ENCODE peak calls at places on chromosomes 11 and 22, in six cellular contexts. Z is cardiac fibroblast; C is stromal cell of bone marrow; E is stimulated activated CD4-positive, alpha-beta T cell treated with anti-CD3 and anti-CD28 coated beads, TNF-alpha, amount 100 ng/mL, for 4 hours; R is LHCN-M2; W is AML-193. O is an unnamed sample.

GRCh38 chr22:38203090-38203810 is 1.5 kb downstream of the MAFF start:
- DNase-seq in W (no peak), R (no peak), C (no peak), E (no peak), Z (peak), O (no peak)

GRCh38 chr22:22166941-22167713 is 77.5 kb upstream of the VPREB1 start:
- DNase-seq in Z (no peak), R (no peak), W (no peak), C (no peak), E (no peak), O (no peak)

GRCh38 chr22:31561970-31562369 is 65.6 kb downstream of the SFI1 start:
- DNase-seq in C (no peak), E (no peak), R (no peak), W (no peak), Z (peak), O (no peak)

GRCh38 chr11:125624756-125625213 is at the start of gene CHEK1:
- DNase-seq in C (no peak), R (no peak), E (no peak), W (no peak), Z (no peak), O (no peak)

GRCh38 chr11:15275141-15275540 is 160.4 kb downstream of the INSC start:
- DNase-seq in Z (no peak), W (no peak), C (no peak), R (no peak), E (no peak), O (no peak)

GRCh38 chr11:66035653-66036333 is 9.5 kb upstream of the CATSPER1 start:
- DNase-seq in W (no peak), R (no peak), C (no peak), E (no peak), Z (no peak), O (no peak)

GRCh38 chr22:44795701-44796630 is 43.6 kb downstream of the ARHGAP8 start:
- DNase-seq in C (no peak), W (no peak), Z (no peak), R (no peak), E (no peak), O (no peak)

GRCh38 chr11:18384157-18384641 is 10.2 kb upstream of the LDHA start:
- DNase-seq in Z (peak), W (peak), E (no peak), R (peak), C (peak), O (no peak)

GRCh38 chr11:46597609-46598219 is 3.9 kb upstream of the AMBRA1 start:
- DNase-seq in E (no peak), Z (peak), R (peak), C (no peak), W (no peak), O (no peak)

GRCh38 chr22:27804016-27804415 is 2.5 kb upstream of the MN1 start:
- DNase-seq in E (no peak), W (no peak), Z (no peak), R (no peak), C (no peak), O (no peak)

GRCh38 chr22:39953101-39953500 is 7.1 kb upstream of the TMA7B start:
- DNase-seq in W (no peak), C (no peak), E (no peak), R (no peak), Z (no peak), O (no peak)

GRCh38 chr11:45212566-45213315 is 66.3 kb downstream of the PRDM11 start:
- DNase-seq in C (no peak), W (no peak), Z (no peak), R (no peak), E (no peak), O (no peak)

GRCh38 chr11:125390949-125391348 is 105.1 kb downstream of the FEZ1 start:
- DNase-seq in E (no peak), C (no peak), W (no peak), R (peak), Z (peak), O (no peak)

GRCh38 chr11:67670316-67671210 is 3.9 kb downstream of the ALDH3B2 start:
- DNase-seq in Z (no peak), W (no peak), R (no peak), E (no peak), C (no peak), O (no peak)

GRCh38 chr22:40721266-40721665 is 42.0 kb downstream of the MCHR1 start:
- DNase-seq in E (no peak), Z (no peak), C (no peak), W (no peak), R (peak), O (no peak)

GRCh38 chr11:2306971-2307732 is 5.3 kb downstream of the TSPAN32 start:
- DNase-seq in E (no peak), Z (peak), R (no peak), C (no peak), W (no peak), O (no peak)

GRCh38 chr22:27247691-27248434 is 553.7 kb downstream of the MN1 start:
- DNase-seq in E (no peak), R (no peak), W (no peak), Z (peak), C (no peak), O (no peak)

GRCh38 chr22:29811377-29811776 is 26.7 kb downstream of the ASCC2 start:
- DNase-seq in C (no peak), Z (no peak), E (no peak), R (no peak), W (no peak), O (no peak)

GRCh38 chr11:68948948-68949347 is 31.8 kb downstream of the MRGPRD start:
- DNase-seq in W (no peak), Z (no peak), R (no peak), E (no peak), C (no peak), O (no peak)

GRCh38 chr11:116697011-116697410 is 75.8 kb downstream of the BUD13 start:
- DNase-seq in Z (no peak), R (no peak), C (no peak), W (no peak), E (no peak), O (no peak)

GRCh38 chr11:86802601-86803051 is 2.3 kb downstream of the PRSS23 start:
- DNase-seq in Z (peak), E (no peak), W (peak), R (peak), C (no peak), O (no peak)

GRCh38 chr11:34332524-34332923 is 25.3 kb downstream of the ABTB2 start:
- DNase-seq in R (no peak), C (no peak), Z (no peak), W (no peak), E (no peak), O (no peak)

GRCh38 chr11:65279713-65280459 is 18.1 kb downstream of the POLA2 start:
- DNase-seq in Z (peak), R (peak), W (no peak), C (peak), E (peak), O (no peak)

GRCh38 chr11:86442827-86443226 is 68.1 kb downstream of the CCDC81 start:
- DNase-seq in E (no peak), W (no peak), Z (no peak), R (no peak), C (peak), O (no peak)

GRCh38 chr11:46348566-46348981 is 1.3 kb downstream of the DGKZ start:
- DNase-seq in Z (no peak), W (no peak), C (no peak), R (no peak), E (no peak), O (no peak)

GRCh38 chr22:42296381-42296853 is 26.0 kb upstream of the TCF20 start:
- DNase-seq in C (no peak), E (no peak), R (peak), Z (no peak), W (no peak), O (no peak)

GRCh38 chr11:131108780-131109179 is 192.5 kb upstream of the SNX19 start:
- DNase-seq in E (no peak), R (no peak), Z (peak), C (no peak), W (no peak), O (no peak)

GRCh38 chr11:44840526-44840925 is 110.2 kb downstream of the TP53I11 start:
- DNase-seq in W (no peak), Z (no peak), E (no peak), R (no peak), C (no peak), O (no peak)

GRCh38 chr22:42856179-42856864 is 751 bp downstream of the ARFGAP3 start:
- DNase-seq in W (peak), C (no peak), Z (peak), E (peak), R (peak), O (no peak)

GRCh38 chr22:45429921-45430775 is 16.7 kb downstream of the RIBC2 start:
- DNase-seq in W (no peak), R (no peak), C (no peak), E (no peak), Z (no peak), O (no peak)

GRCh38 chr11:3644817-3645235 is at the start of gene ART1:
- DNase-seq in C (no peak), Z (peak), E (no peak), W (no peak), R (peak), O (no peak)

GRCh38 chr22:47189056-47189916 is 426.8 kb downstream of the TBC1D22A start:
- DNase-seq in E (no peak), C (no peak), R (no peak), Z (no peak), W (no peak), O (no peak)

GRCh38 chr11:86559311-86559945 is 113.0 kb downstream of the ME3 start:
- DNase-seq in R (peak), C (peak), Z (peak), E (no peak), W (no peak), O (no peak)

O was measured in GOT3.